ENCODE peak calls at places on chromosomes 4 and X, in nine cellular contexts. A is tibial nerve, H is Peyer's patch, S is adrenal gland, I is cardiac muscle cell, T is fibroblast of lung, F is mesendoderm, J is tibial artery, X is left lung. N is an unnamed sample. For H3K27me3 and H3K4me1, the result is how much of the 10 kb centered on the place peaks cover.

GRCh38 chr4:81173213-81173612 is 41.8 kb downstream of the PRKG2 start:
- DNase-seq in H (no peak), S (no peak), F (no peak), J (no peak), X (no peak), T (no peak), I (no peak), A (no peak), N (no peak)

GRCh38 chr4:88029556-88029955 is 22.1 kb downstream of the PKD2 start:
- DNase-seq in H (no peak), X (no peak), S (no peak), J (no peak), F (no peak), A (no peak), I (no peak), T (no peak), N (no peak)

GRCh38 chr4:188246488-188246887 is 107.2 kb downstream of the TRIML1 start:
- DNase-seq in X (no peak), H (no peak), J (no peak), A (no peak), T (no peak), S (no peak), I (no peak), F (peak), N (no peak)

GRCh38 chr4:1172971-1173757 is 781 bp upstream of the SPON2 start:
- DNase-seq in T (no peak), I (peak), S (peak), A (no peak), J (peak), F (no peak), X (peak), H (no peak), N (no peak)

GRCh38 chrX:10545882-10546281 is 74.5 kb downstream of the MID1 start:
- DNase-seq in I (no peak), S (no peak), X (no peak), A (no peak), H (no peak), J (no peak), T (no peak), F (no peak), N (no peak)

GRCh38 chrX:109704563-109704962 is 28.5 kb downstream of the ACSL4 start:
- DNase-seq in X (no peak), J (no peak), I (no peak), F (no peak), S (no peak), T (no peak), A (no peak), H (no peak), N (no peak)

GRCh38 chr4:85919488-85919887 is 440.4 kb downstream of the MAPK10 start:
- DNase-seq in T (no peak), F (no peak), X (no peak), H (no peak), S (no peak), I (no peak), J (no peak), A (no peak), N (no peak)

GRCh38 chrX:104117753-104118152 is 5.4 kb downstream of the ZCCHC18 start:
- DNase-seq in S (no peak), H (no peak), I (no peak), T (no peak), X (no peak), J (no peak), F (no peak), A (no peak), N (no peak)

GRCh38 chr4:82043809-82044137 is 330.0 kb downstream of the HNRNPD start:
- DNase-seq in A (no peak), X (no peak), T (no peak), I (no peak), S (no peak), F (no peak), H (no peak), J (no peak), N (no peak)

GRCh38 chr4:15776871-15777648 is 1.1 kb upstream of the CD38 start:
- DNase-seq in X (no peak), I (no peak), H (no peak), T (no peak), S (no peak), J (no peak), A (no peak), F (no peak), N (no peak)

GRCh38 chrX:101659601-101660063 is at the start of gene ARMCX2:
- DNase-seq in A (peak), S (peak), T (peak), X (peak), J (peak), H (peak), I (peak), F (peak), N (no peak)

GRCh38 chr4:27000122-27000521 is 139.5 kb downstream of the STIM2 start:
- DNase-seq in J (no peak), S (no peak), F (no peak), H (no peak), A (no peak), I (no peak), X (no peak), T (no peak), N (no peak)

DNA sequence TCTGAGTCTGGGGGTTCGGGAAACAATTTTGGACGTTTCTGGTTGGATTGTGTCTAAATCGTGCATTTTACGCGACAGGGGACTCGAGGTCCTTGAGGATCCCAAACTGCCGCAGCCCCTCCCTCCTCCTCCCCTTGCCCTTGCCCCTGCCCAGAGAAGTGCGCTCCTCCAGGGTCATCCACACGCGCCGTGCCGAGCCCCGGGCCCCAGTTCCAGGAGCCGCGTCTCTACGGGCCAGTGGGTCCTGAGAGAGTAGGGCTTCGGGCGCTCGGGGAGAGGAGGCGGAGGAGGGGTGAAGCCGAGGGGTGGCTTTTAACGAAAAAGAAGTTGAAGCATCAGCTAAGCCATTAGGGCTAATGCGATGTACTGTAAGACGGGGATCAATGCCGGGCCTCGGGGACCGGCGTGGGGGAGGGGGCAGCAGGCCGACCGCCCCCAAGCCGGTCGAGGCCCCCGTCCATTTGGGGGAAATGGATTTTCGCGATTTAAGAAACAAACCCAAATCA is 13.9 kb downstream of the HMX1 start:
- DNase-seq in S (no peak), J (no peak), F (peak), H (no peak), T (no peak), X (peak), A (no peak), I (no peak), N (no peak)
- H3K27me3 ChIP-seq in S (half or more), J (half or more), F (under half), H (under half), T (half or more), X (half or more), A (half or more), I (half or more), N (under half)

DNA sequence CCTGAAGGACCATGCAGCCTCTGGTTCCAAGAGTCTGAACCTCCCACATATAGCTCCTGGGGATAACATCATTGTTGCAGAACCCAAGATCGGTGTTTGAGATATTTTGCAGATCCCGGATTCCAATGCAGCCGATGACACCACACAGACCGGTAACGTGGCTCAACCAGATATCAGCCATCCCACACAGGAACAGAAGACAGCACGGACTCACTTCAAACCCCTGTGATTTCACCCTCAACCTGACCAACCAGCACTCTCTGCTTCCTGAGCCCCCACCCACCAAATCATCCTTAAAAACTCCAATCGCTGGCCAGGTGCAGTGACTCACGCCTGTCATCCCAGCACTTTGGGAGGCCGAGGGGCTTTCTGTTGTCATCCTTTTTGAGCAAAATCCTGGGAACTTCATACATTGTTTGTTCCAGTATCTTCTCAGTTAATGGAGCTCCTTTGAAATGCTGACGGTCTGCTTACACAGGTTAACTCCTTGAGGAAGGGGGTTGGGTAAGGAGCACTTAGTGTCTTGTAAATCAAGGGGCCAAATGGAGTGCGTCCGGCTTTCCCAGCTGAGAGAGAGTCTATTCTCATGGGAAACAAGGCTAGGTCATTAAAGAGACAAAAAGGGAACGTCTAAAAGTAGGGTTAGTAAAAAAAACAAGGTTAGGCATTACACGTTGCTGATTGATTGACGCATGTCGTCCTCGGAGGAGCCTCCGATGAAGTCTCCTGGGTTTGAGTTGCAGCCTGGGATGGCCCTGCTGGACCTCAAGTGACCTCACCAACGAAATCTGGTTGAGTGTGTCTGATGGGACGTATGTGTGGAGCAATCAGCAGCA is 230.4 kb downstream of the CRLF2 start:
- DNase-seq in T (no peak), H (no peak), A (no peak), J (peak), F (peak), S (no peak), I (no peak), X (no peak), N (no peak)
- H3K4me3 ChIP-seq in T (no peak), H (no peak), A (no peak), J (no peak), F (no peak), S (no peak), I (no peak), X (no peak), N (no peak)

GRCh38 chr4:184444953-184445309 is 29.4 kb downstream of the IRF2 start:
- DNase-seq in I (no peak), T (no peak), J (no peak), H (peak), A (no peak), F (no peak), S (no peak), X (peak), N (no peak)
- H3K4me1 ChIP-seq in I (under half), T (under half), J (half or more), H (under half), A (half or more), F (under half), S (half or more), X (half or more), N (under half)

GRCh38 chrX:53321943-53322497 is 40.6 kb upstream of the IQSEC2 start:
- DNase-seq in I (no peak), H (no peak), F (no peak), X (no peak), J (no peak), A (no peak), S (no peak), T (no peak), N (no peak)

GRCh38 chrX:53321216-53321942 is 40.0 kb upstream of the IQSEC2 start:
- DNase-seq in F (no peak), X (peak), A (no peak), J (no peak), I (no peak), H (no peak), T (no peak), S (no peak), N (peak)

GRCh38 chrX:53323196-53323595 is 41.8 kb upstream of the IQSEC2 start:
- DNase-seq in S (no peak), A (no peak), X (no peak), T (no peak), I (no peak), H (no peak), F (no peak), J (no peak), N (no peak)

GRCh38 chrX:53324803-53325202 is 43.4 kb upstream of the IQSEC2 start:
- DNase-seq in F (no peak), J (no peak), S (no peak), T (no peak), I (no peak), A (no peak), X (no peak), H (no peak), N (no peak)

DNA sequence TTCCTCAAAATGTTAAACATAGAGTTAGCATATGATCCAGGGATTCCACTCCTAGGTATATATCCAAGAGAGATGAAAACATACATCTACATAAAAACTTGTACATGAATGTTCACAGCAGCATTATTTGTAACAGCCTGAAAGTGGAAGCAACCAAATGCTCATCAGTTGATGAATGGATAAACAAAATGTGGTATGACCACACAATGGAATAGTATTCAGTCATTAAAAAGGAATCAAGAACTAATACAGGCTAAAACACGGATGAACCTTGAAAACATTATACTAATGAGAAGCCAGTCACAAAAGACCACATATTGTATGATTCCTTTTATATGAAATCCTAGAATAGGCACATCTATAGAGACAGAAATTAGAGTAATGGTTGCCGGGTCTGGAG is 42.7 kb upstream of the IQSEC2 start:
- DNase-seq in T (no peak), J (no peak), H (no peak), I (no peak), S (no peak), A (no peak), F (no peak), X (no peak), N (no peak)
- H3K27me3 ChIP-seq in T (under half), J (under half), H (under half), I (under half), S (under half), A (half or more), F (under half), X (half or more), N (under half)

GRCh38 chr4:184747034-184747830 is 13.3 kb upstream of the CENPU start:
- DNase-seq in H (peak), X (peak), I (no peak), F (peak), S (no peak), J (no peak), A (no peak), T (no peak), N (no peak)

GRCh38 chr4:184748251-184748652 is 14.4 kb upstream of the CENPU start:
- DNase-seq in A (no peak), S (no peak), X (peak), F (no peak), J (no peak), T (no peak), H (no peak), I (no peak), N (no peak)

GRCh38 chr4:184744251-184744650 is 10.4 kb upstream of the CENPU start:
- DNase-seq in I (no peak), A (no peak), X (no peak), H (no peak), F (no peak), J (no peak), S (no peak), T (no peak), N (no peak)

GRCh38 chr4:184745747-184746531 is 12.0 kb upstream of the CENPU start:
- DNase-seq in A (peak), J (peak), I (peak), T (peak), X (no peak), H (peak), S (peak), F (peak), N (peak)

DNA sequence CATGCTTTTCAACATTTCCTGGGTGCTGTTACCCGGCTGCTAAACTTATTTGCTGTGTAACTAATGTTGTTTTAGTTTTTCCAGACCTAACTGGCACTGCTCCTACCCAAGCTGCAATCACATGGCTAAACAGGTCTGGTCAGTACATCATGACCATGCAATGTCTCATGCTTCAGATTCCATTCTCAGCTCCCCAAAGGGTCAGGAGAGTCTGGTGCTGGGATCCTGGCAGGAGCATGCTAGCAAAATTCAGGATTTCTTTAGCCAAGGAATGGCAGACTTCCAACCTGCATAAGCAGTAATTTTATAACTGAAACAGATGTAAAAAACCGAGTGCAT is 12.6 kb upstream of the CENPU start:
- DNase-seq in S (peak), J (peak), I (peak), T (peak), H (no peak), F (peak), X (no peak), A (no peak), N (no peak)
- H3K4me3 ChIP-seq in S (no peak), J (peak), I (no peak), T (no peak), H (no peak), F (no peak), X (no peak), A (no peak), N (no peak)

GRCh38 chr4:142405021-142405991 is 440.8 kb downstream of the INPP4B start:
- DNase-seq in T (peak), A (peak), F (peak), H (peak), S (peak), I (peak), J (peak), X (no peak), N (no peak)
- H3K4me1 ChIP-seq in T (under half), A (under half), F (under half), H (under half), S (under half), I (under half), J (under half), X (under half), N (under half)

DNA sequence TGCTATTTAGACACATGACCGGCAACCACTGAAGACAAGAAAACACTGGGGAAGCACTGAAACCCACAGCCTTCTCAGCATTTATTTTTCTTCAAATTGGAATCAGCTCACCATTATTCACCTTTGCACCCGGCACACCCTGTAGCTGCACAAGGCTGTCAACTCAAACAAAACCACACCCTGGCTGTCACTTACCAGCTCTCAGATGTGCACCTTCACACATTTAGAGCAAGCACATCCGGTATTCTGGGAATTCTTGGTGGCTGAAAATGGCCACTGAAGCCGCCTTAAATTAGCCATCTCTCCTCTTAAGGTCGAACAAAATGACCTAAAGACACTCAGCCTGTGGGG is 5.9 kb downstream of the ZFYVE28 start:
- DNase-seq in T (no peak), F (no peak), A (no peak), X (peak), S (no peak), I (no peak), J (no peak), H (peak), N (no peak)
- H3K27me3 ChIP-seq in T (under half), F (under half), A (under half), X (under half), S (under half), I (half or more), J (under half), H (under half), N (under half)

GRCh38 chrX:69876221-69876620 is 173.5 kb downstream of the AWAT2 start:
- DNase-seq in S (no peak), J (no peak), F (no peak), H (no peak), X (no peak), T (no peak), A (no peak), I (no peak), N (no peak)
- H3K4me3 ChIP-seq in S (no peak), J (no peak), F (no peak), H (no peak), X (no peak), T (no peak), A (no peak), I (no peak), N (no peak)

GRCh38 chr4:76641758-76642157 is 206.7 kb downstream of the SHROOM3 start:
- DNase-seq in T (no peak), X (no peak), A (no peak), I (no peak), F (no peak), J (no peak), H (no peak), S (no peak), N (no peak)

GRCh38 chr4:76640252-76640925 is 205.4 kb downstream of the SHROOM3 start:
- DNase-seq in H (no peak), A (no peak), F (no peak), S (no peak), I (no peak), T (no peak), X (no peak), J (no peak), N (no peak)

GRCh38 chr4:76641351-76641750 is 206.3 kb downstream of the SHROOM3 start:
- DNase-seq in S (no peak), T (no peak), H (no peak), J (no peak), F (no peak), I (no peak), A (no peak), X (no peak), N (no peak)

GRCh38 chr4:76637704-76638361 is 202.8 kb downstream of the SHROOM3 start:
- DNase-seq in I (no peak), T (peak), H (no peak), F (no peak), A (no peak), X (no peak), S (no peak), J (no peak), N (no peak)

DNA sequence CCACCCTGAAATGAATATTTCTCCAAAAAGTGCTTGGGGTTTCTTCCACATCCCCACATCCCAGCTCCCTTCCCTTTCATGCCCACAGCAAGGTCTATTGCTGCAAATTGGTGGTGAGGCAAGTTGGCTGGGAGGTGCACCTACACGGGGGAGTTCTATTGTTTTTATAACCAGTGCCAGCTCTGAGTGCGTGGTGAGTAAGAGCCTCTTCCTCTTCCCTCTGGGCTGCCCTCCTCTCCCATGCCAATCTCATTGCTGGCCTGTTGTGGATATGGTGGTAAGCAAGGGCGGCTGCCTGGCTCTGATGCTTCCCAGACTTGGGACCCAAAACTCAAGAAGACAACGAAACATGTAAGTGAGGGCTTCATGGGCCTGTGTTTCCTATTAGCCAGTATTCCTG is 204.3 kb downstream of the SHROOM3 start:
- DNase-seq in S (no peak), F (no peak), I (no peak), X (no peak), H (no peak), A (no peak), T (no peak), J (no peak), N (no peak)
- H3K4me1 ChIP-seq in S (under half), F (under half), I (under half), X (under half), H (under half), A (under half), T (under half), J (half or more), N (under half)

N was measured in BE2C.